ENCODE peak calls at places on chromosomes 6 and 20, in four cellular contexts. One of them, this sample, is unnamed.

GRCh38 chr20:52191132-52191435 is 495 bp downstream of the ZFP64 start:
- DNase-seq in CD4-positive, alpha-beta T cell: no peak
- DNase-seq in nephron progenitor cell: no peak
- DNase-seq in MCF 10A: peak; percentile 56
- DNase-seq in this sample: no peak

GRCh38 chr6:90251295-90251992 is 45.2 kb downstream of the BACH2 start:
- DNase-seq in CD4-positive, alpha-beta T cell: no peak
- DNase-seq in nephron progenitor cell: no peak
- DNase-seq in MCF 10A: no peak
- DNase-seq in this sample: no peak

GRCh38 chr6:56528412-56528841 is 114.3 kb downstream of the DST start:
- DNase-seq in CD4-positive, alpha-beta T cell: no peak
- DNase-seq in nephron progenitor cell: no peak
- DNase-seq in MCF 10A: no peak
- DNase-seq in this sample: no peak

GRCh38 chr6:139107051-139107450 is 27.8 kb upstream of the HECA start:
- DNase-seq in CD4-positive, alpha-beta T cell: no peak
- DNase-seq in nephron progenitor cell: no peak
- DNase-seq in MCF 10A: no peak
- DNase-seq in this sample: no peak

GRCh38 chr6:7975764-7976146 is 65.2 kb upstream of the TXNDC5 start:
- DNase-seq in CD4-positive, alpha-beta T cell: no peak
- DNase-seq in nephron progenitor cell: no peak
- DNase-seq in MCF 10A: no peak
- DNase-seq in this sample: no peak

GRCh38 chr20:2874456-2874855 is 1.2 kb downstream of the PTPRA start:
- DNase-seq in CD4-positive, alpha-beta T cell: no peak
- DNase-seq in nephron progenitor cell: no peak
- DNase-seq in MCF 10A: no peak
- DNase-seq in this sample: no peak

GRCh38 chr6:145067430-145067829 is 667.9 kb downstream of the EPM2A start:
- DNase-seq in CD4-positive, alpha-beta T cell: no peak
- DNase-seq in nephron progenitor cell: no peak
- DNase-seq in MCF 10A: no peak
- DNase-seq in this sample: no peak

GRCh38 chr6:52590634-52590985 is 13.8 kb upstream of the TRAM2 start:
- DNase-seq in CD4-positive, alpha-beta T cell: no peak
- DNase-seq in nephron progenitor cell: no peak
- DNase-seq in MCF 10A: peak; percentile 28
- DNase-seq in this sample: no peak

GRCh38 chr6:142478117-142478516 is 176.3 kb downstream of the ADGRG6 start:
- DNase-seq in CD4-positive, alpha-beta T cell: no peak
- DNase-seq in nephron progenitor cell: no peak
- DNase-seq in MCF 10A: peak; percentile 27
- DNase-seq in this sample: peak; percentile 53

GRCh38 chr6:42394151-42394550 is 57.6 kb downstream of the TRERF1 start:
- DNase-seq in CD4-positive, alpha-beta T cell: no peak
- DNase-seq in nephron progenitor cell: no peak
- DNase-seq in MCF 10A: no peak
- DNase-seq in this sample: no peak

GRCh38 chr20:59015411-59015810 is 3.8 kb upstream of the TUBB1 start:
- DNase-seq in CD4-positive, alpha-beta T cell: no peak
- DNase-seq in nephron progenitor cell: no peak
- DNase-seq in MCF 10A: no peak
- DNase-seq in this sample: no peak

GRCh38 chr6:6689413-6690143 is 101.1 kb downstream of the LY86 start:
- DNase-seq in CD4-positive, alpha-beta T cell: no peak
- DNase-seq in nephron progenitor cell: no peak
- DNase-seq in MCF 10A: peak; percentile 56
- DNase-seq in this sample: no peak

GRCh38 chr20:25859649-25860530 is 163.2 kb upstream of the ZNF337 start:
- DNase-seq in CD4-positive, alpha-beta T cell: peak; percentile 52
- DNase-seq in nephron progenitor cell: peak; percentile 69
- DNase-seq in MCF 10A: no peak
- DNase-seq in this sample: peak; percentile 70

GRCh38 chr20:25050082-25050481 is 7.9 kb downstream of the ACSS1 start:
- DNase-seq in CD4-positive, alpha-beta T cell: no peak
- DNase-seq in nephron progenitor cell: no peak
- DNase-seq in MCF 10A: no peak
- DNase-seq in this sample: peak; percentile 8

GRCh38 chr6:34151321-34152041 is 5.6 kb upstream of the GRM4 start:
- DNase-seq in CD4-positive, alpha-beta T cell: no peak
- DNase-seq in nephron progenitor cell: no peak
- DNase-seq in MCF 10A: no peak
- DNase-seq in this sample: no peak

GRCh38 chr6:148857817-148858390 is 111.1 kb downstream of the UST start:
- DNase-seq in CD4-positive, alpha-beta T cell: no peak
- DNase-seq in nephron progenitor cell: no peak
- DNase-seq in MCF 10A: peak; percentile 76
- DNase-seq in this sample: no peak

GRCh38 chr20:44828640-44829039 is 18.3 kb upstream of the RIMS4 start:
- DNase-seq in CD4-positive, alpha-beta T cell: no peak
- DNase-seq in nephron progenitor cell: no peak
- DNase-seq in MCF 10A: no peak
- DNase-seq in this sample: no peak

GRCh38 chr20:47204008-47204745 is 152.3 kb downstream of the ZMYND8 start:
- DNase-seq in CD4-positive, alpha-beta T cell: no peak
- DNase-seq in nephron progenitor cell: no peak
- DNase-seq in MCF 10A: peak; percentile 30
- DNase-seq in this sample: no peak

GRCh38 chr6:80343511-80343910 is 237.0 kb downstream of the BCKDHB start:
- DNase-seq in CD4-positive, alpha-beta T cell: no peak
- DNase-seq in nephron progenitor cell: no peak
- DNase-seq in MCF 10A: no peak
- DNase-seq in this sample: no peak

GRCh38 chr6:107493158-107494057 is 3.5 kb downstream of the SOBP start:
- DNase-seq in CD4-positive, alpha-beta T cell: no peak
- DNase-seq in nephron progenitor cell: peak; percentile 56
- DNase-seq in MCF 10A: peak; percentile 58
- DNase-seq in this sample: no peak

GRCh38 chr20:4957939-4958362 is 43.4 kb downstream of the SLC23A2 start:
- DNase-seq in CD4-positive, alpha-beta T cell: no peak
- DNase-seq in nephron progenitor cell: no peak
- DNase-seq in MCF 10A: no peak
- DNase-seq in this sample: no peak

GRCh38 chr6:157840776-157841175 is 17.7 kb downstream of the SNX9 start:
- DNase-seq in CD4-positive, alpha-beta T cell: no peak
- DNase-seq in nephron progenitor cell: no peak
- DNase-seq in MCF 10A: peak; percentile 29
- DNase-seq in this sample: no peak

GRCh38 chr20:15977758-15978157 is 595.5 kb downstream of the KIF16B start:
- DNase-seq in CD4-positive, alpha-beta T cell: no peak
- DNase-seq in nephron progenitor cell: no peak
- DNase-seq in MCF 10A: no peak
- DNase-seq in this sample: no peak

GRCh38 chr6:136822051-136822378 is 377 bp upstream of the PEX7 start:
- DNase-seq in CD4-positive, alpha-beta T cell: no peak
- DNase-seq in nephron progenitor cell: no peak
- DNase-seq in MCF 10A: no peak
- DNase-seq in this sample: no peak

GRCh38 chr6:88165877-88166492 is at the start of gene CNR1:
- DNase-seq in CD4-positive, alpha-beta T cell: no peak
- DNase-seq in nephron progenitor cell: peak; percentile 75
- DNase-seq in MCF 10A: no peak
- DNase-seq in this sample: peak; percentile 46

GRCh38 chr6:138142806-138143205 is 18.9 kb upstream of the ARFGEF3 start:
- DNase-seq in CD4-positive, alpha-beta T cell: no peak
- DNase-seq in nephron progenitor cell: no peak
- DNase-seq in MCF 10A: no peak
- DNase-seq in this sample: no peak

GRCh38 chr6:139327038-139327437 is 35.2 kb upstream of the TXLNB start:
- DNase-seq in CD4-positive, alpha-beta T cell: no peak
- DNase-seq in nephron progenitor cell: no peak
- DNase-seq in MCF 10A: no peak
- DNase-seq in this sample: no peak

GRCh38 chr20:3744037-3744436 is 11.6 kb downstream of the HSPA12B start:
- DNase-seq in CD4-positive, alpha-beta T cell: no peak
- DNase-seq in nephron progenitor cell: no peak
- DNase-seq in MCF 10A: no peak
- DNase-seq in this sample: no peak

DNA sequence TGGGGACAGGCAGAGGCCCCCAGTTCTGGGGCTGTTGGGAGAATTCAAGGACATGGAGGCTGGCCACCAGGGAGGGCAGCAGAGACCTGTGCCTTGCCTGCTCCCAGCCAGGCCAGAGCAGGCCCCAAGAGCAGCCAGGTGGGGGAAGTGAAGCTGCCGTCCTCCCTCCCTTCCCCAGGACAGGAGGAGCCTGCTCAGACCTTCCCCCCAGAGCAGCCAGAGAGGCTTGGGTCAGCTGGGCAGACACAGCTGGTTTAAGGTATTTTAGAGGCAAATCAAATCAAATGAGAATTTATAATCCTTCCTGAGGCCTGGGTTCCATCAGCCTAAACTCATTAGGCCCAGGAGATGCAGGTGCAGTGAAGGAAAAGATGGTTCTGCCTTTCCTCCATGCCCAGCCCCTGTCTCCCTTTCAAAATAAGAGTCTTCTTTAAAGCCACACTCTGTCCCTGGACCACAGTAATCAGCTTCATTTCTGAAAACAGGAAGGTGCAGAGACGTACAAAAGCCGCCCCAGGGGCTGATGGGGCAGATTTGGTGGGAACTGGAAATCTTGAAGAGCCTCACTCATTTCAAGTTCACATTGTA is 21.7 kb downstream of the BMP7 start:
- DNase-seq in CD4-positive, alpha-beta T cell: no peak
- DNase-seq in nephron progenitor cell: no peak
- DNase-seq in MCF 10A: no peak
- DNase-seq in this sample: no peak
- TF ChIP-seq CTCF in CD4-positive, alpha-beta T cell: no peak
- TF ChIP-seq CTCF in nephron progenitor cell: peak; percentile 9
- TF ChIP-seq CTCF in MCF 10A: no peak
- TF ChIP-seq CTCF in this sample: no peak

DNA sequence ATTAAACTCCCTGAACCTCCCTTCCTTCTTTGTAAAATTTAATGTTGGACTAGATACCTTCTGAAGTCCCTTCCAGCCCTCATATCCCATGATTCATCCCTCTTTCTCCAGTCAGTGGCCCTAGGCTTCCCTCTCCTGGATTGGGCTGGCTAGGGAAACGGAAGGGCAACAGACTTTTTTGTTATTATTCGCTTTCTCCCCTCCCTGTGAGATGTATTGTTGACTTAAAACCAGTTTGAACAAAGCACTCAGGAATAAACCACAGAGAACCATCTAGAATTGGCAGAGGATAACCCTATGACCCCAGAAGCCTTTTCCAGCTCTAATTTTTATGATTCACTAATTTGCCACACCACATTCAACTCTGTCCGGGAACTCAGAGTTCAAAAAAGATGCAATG is 239.7 kb upstream of the SUPT3H start:
- DNase-seq in CD4-positive, alpha-beta T cell: no peak
- DNase-seq in nephron progenitor cell: no peak
- DNase-seq in MCF 10A: peak; percentile 66
- DNase-seq in this sample: no peak
- TF ChIP-seq CTCF in CD4-positive, alpha-beta T cell: no peak
- TF ChIP-seq CTCF in nephron progenitor cell: no peak
- TF ChIP-seq CTCF in MCF 10A: peak; percentile 14
- TF ChIP-seq CTCF in this sample: no peak

DNA sequence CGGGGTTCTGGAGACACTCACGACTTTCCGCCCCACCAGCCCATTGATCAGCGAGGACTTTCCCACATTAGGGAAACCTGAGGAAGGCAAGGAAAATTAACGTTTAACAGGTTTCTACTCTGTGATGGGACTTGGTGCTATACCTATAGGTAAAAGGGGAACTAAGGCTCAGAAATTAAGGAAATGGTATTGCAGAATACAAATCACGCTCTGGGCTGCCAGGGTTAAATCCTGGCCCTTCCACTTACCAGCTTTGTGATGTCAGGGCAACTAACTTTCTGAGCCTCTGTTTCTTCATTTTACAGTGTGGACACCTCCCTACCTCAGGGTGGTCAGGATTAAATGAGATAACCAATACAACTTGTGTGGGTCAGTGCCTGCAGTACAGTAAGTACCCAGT is 8.8 kb downstream of the GNL1 start:
- DNase-seq in CD4-positive, alpha-beta T cell: no peak
- DNase-seq in nephron progenitor cell: no peak
- DNase-seq in MCF 10A: no peak
- DNase-seq in this sample: no peak
- TF ChIP-seq CTCF in CD4-positive, alpha-beta T cell: no peak
- TF ChIP-seq CTCF in nephron progenitor cell: no peak
- TF ChIP-seq CTCF in MCF 10A: no peak
- TF ChIP-seq CTCF in this sample: no peak

DNA sequence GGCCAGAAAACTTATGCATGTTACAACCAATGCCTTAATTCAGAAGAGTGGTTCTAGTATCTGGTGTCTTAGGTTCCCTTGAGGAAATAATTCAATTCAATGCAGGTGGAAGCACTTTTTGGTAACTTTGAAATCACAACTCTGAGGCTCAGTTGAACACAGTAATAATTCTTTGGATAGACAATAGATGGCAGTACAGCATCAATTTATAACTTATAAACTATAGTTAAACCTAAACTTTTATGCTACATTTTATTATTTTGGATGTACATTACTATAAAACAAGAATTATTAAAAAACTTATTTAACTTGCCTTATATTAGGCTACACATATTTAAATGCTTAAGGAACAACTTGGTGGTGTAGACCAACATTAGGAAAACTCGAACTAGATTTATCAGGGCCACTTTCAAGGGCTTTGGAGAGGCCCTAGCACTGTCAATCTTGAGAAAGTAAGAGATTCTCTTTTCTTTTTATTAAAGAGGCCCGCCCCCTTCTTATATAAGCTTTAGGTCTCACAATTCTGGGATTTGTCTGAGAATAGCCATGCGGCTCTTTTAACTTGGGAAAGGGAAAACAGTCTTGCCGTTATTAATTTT is 85.9 kb downstream of the CRYBG1 start:
- DNase-seq in CD4-positive, alpha-beta T cell: no peak
- DNase-seq in nephron progenitor cell: no peak
- DNase-seq in MCF 10A: peak; percentile 33
- DNase-seq in this sample: no peak
- TF ChIP-seq CTCF in CD4-positive, alpha-beta T cell: peak; percentile 70
- TF ChIP-seq CTCF in nephron progenitor cell: peak; percentile 51
- TF ChIP-seq CTCF in MCF 10A: peak; percentile 65
- TF ChIP-seq CTCF in this sample: peak; percentile 79

GRCh38 chr6:13248953-13249432 is 79.3 kb downstream of the TBC1D7 start:
- DNase-seq in CD4-positive, alpha-beta T cell: no peak
- DNase-seq in nephron progenitor cell: no peak
- DNase-seq in MCF 10A: no peak
- DNase-seq in this sample: no peak
- TF ChIP-seq CTCF in CD4-positive, alpha-beta T cell: no peak
- TF ChIP-seq CTCF in nephron progenitor cell: no peak
- TF ChIP-seq CTCF in MCF 10A: no peak
- TF ChIP-seq CTCF in this sample: no peak

GRCh38 chr6:27651371-27651732 is 178.4 kb upstream of the ZNF184 start:
- DNase-seq in CD4-positive, alpha-beta T cell: no peak
- DNase-seq in nephron progenitor cell: peak; percentile 23
- DNase-seq in MCF 10A: peak; percentile 30
- DNase-seq in this sample: no peak

GRCh38 chr6:27650620-27651370 is 177.9 kb upstream of the ZNF184 start:
- DNase-seq in CD4-positive, alpha-beta T cell: no peak
- DNase-seq in nephron progenitor cell: peak; percentile 79
- DNase-seq in MCF 10A: peak; percentile 83
- DNase-seq in this sample: no peak
- TF ChIP-seq CTCF in CD4-positive, alpha-beta T cell: no peak
- TF ChIP-seq CTCF in nephron progenitor cell: peak; percentile 48
- TF ChIP-seq CTCF in MCF 10A: no peak
- TF ChIP-seq CTCF in this sample: no peak

GRCh38 chr20:32488066-32488838 is 96.9 kb downstream of the NOL4L start:
- DNase-seq in CD4-positive, alpha-beta T cell: no peak
- DNase-seq in nephron progenitor cell: no peak
- DNase-seq in MCF 10A: no peak
- DNase-seq in this sample: peak; percentile 33
- TF ChIP-seq CTCF in CD4-positive, alpha-beta T cell: no peak
- TF ChIP-seq CTCF in nephron progenitor cell: no peak
- TF ChIP-seq CTCF in MCF 10A: no peak
- TF ChIP-seq CTCF in this sample: no peak

GRCh38 chr6:81589465-81590313 is 162.8 kb downstream of the TENT5A start:
- DNase-seq in CD4-positive, alpha-beta T cell: no peak
- DNase-seq in nephron progenitor cell: no peak
- DNase-seq in MCF 10A: no peak
- DNase-seq in this sample: no peak
- TF ChIP-seq CTCF in CD4-positive, alpha-beta T cell: no peak
- TF ChIP-seq CTCF in nephron progenitor cell: no peak
- TF ChIP-seq CTCF in MCF 10A: no peak
- TF ChIP-seq CTCF in this sample: no peak

This sample was measured in CD14-positive monocyte.